ENCODE peak calls at places on chromosomes 6 and 20, in four cellular contexts. Z is nucleus accumbens, L is kidney tubule cell, W is BJ. H is an unnamed sample.

GRCh38 chr6:49787176-49787575 is at the start of gene PGK2:
- DNase-seq in Z (no peak), L (no peak), W (no peak), H (no peak)

GRCh38 chr6:106098383-106099234 is 12.5 kb downstream of the PRDM1 start:
- DNase-seq in Z (no peak), L (no peak), W (no peak), H (no peak)

GRCh38 chr6:130293800-130294199 is 71.0 kb upstream of the SAMD3 start:
- DNase-seq in W (no peak), Z (no peak), L (peak), H (peak)

GRCh38 chr20:32333181-32333987 is 24.7 kb upstream of the ASXL1 start:
- DNase-seq in Z (no peak), L (no peak), W (no peak), H (no peak)

GRCh38 chr6:159098636-159099106 is 53.9 kb upstream of the TAGAP start:
- DNase-seq in Z (no peak), L (peak), W (no peak), H (peak)

GRCh38 chr6:2938632-2939083 is 32.7 kb downstream of the SERPINB6 start:
- DNase-seq in L (peak), Z (no peak), W (no peak), H (no peak)

GRCh38 chr6:41171908-41172307 is 9.0 kb upstream of the TREM2 start:
- DNase-seq in Z (no peak), L (no peak), W (no peak), H (no peak)

GRCh38 chr6:37699138-37699766 is 1.6 kb upstream of the MDGA1 start:
- DNase-seq in L (no peak), Z (no peak), W (no peak), H (no peak)

GRCh38 chr6:151387581-151387980 is 3.8 kb downstream of the ZBTB2 start:
- DNase-seq in L (peak), Z (no peak), W (peak), H (no peak)

GRCh38 chr20:47051936-47052566 is 157.4 kb downstream of the EYA2 start:
- DNase-seq in Z (no peak), L (no peak), W (no peak), H (no peak)